ENCODE peak calls at places on chromosomes 7 and 10, in six cellular contexts. H, N, B, Z, E and X are unnamed samples.

GRCh38 chr7:68785036-68785435 is 813.2 kb upstream of the AUTS2 start:
- DNase-seq in H (peak), N (no peak), B (no peak), Z (no peak), E (no peak), X (peak)

GRCh38 chr7:68456469-68456868 is 1141.8 kb upstream of the AUTS2 start:
- DNase-seq in H (no peak), N (no peak), B (no peak), Z (no peak), E (no peak), X (no peak)

GRCh38 chr7:12731214-12731656 is 43.8 kb downstream of the ARL4A start:
- DNase-seq in H (no peak), N (peak), B (peak), Z (peak), E (no peak), X (peak)

GRCh38 chr7:117127585-117128168 is 174.4 kb downstream of the ST7 start:
- DNase-seq in H (peak), N (peak), B (peak), Z (peak), E (peak), X (peak)

GRCh38 chr7:157690833-157691382 is 354.1 kb downstream of the DNAJB6 start:
- DNase-seq in H (peak), N (peak), B (peak), Z (peak), E (peak), X (peak)

GRCh38 chr10:61452229-61452651 is 941 bp downstream of the TMEM26 start:
- DNase-seq in H (peak), N (no peak), B (no peak), Z (no peak), E (no peak), X (no peak)

GRCh38 chr10:99676435-99676834 is 17.1 kb downstream of the ENTPD7 start:
- DNase-seq in H (peak), N (peak), B (no peak), Z (peak), E (no peak), X (peak)

GRCh38 chr7:57646901-57647246 is 196.9 kb downstream of the ZNF716 start:
- DNase-seq in H (no peak), N (no peak), B (no peak), Z (no peak), E (no peak), X (no peak)

GRCh38 chr7:20351901-20352300 is 21.2 kb downstream of the ITGB8 start:
- DNase-seq in H (no peak), N (peak), B (peak), Z (no peak), E (no peak), X (peak)

GRCh38 chr10:30456262-30456661 is 22.3 kb downstream of the MAP3K8 start:
- DNase-seq in H (no peak), N (no peak), B (peak), Z (no peak), E (peak), X (no peak)
- H3K4me3 ChIP-seq in H (no peak), N (no peak), B (peak), Z (no peak), E (no peak), X (no peak)

DNA sequence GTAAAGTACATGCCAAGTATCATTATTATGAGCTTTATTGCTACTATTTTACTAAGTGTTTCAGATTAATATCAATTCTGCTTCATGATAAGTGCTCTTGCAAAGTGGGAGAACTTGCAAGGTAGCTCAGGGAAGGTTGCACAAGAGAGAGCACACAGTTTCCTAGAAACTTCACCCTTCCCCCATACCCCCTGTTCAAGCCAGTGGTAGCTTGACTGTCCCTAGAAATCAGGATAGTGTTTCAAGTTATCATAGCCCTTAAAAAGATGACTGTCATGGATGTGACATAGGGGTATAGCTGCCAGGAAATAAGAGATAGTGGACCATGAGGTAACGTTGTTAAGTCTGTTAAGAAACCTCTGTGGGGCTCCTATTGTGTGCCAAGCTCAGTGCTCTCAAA is 251.5 kb downstream of the TRIL start:
- DNase-seq in H (no peak), N (no peak), B (no peak), Z (no peak), E (no peak), X (no peak)
- TF ChIP-seq CTCF in H (no peak), N (no peak), B (no peak), Z (no peak), E (no peak), X (no peak)

GRCh38 chr7:69962856-69963149 is 364.5 kb downstream of the AUTS2 start:
- DNase-seq in H (no peak), N (peak), B (no peak), Z (no peak), E (no peak), X (peak)
- H3K4me3 ChIP-seq in H (no peak), N (no peak), B (no peak), Z (no peak), E (no peak), X (no peak)

DNA sequence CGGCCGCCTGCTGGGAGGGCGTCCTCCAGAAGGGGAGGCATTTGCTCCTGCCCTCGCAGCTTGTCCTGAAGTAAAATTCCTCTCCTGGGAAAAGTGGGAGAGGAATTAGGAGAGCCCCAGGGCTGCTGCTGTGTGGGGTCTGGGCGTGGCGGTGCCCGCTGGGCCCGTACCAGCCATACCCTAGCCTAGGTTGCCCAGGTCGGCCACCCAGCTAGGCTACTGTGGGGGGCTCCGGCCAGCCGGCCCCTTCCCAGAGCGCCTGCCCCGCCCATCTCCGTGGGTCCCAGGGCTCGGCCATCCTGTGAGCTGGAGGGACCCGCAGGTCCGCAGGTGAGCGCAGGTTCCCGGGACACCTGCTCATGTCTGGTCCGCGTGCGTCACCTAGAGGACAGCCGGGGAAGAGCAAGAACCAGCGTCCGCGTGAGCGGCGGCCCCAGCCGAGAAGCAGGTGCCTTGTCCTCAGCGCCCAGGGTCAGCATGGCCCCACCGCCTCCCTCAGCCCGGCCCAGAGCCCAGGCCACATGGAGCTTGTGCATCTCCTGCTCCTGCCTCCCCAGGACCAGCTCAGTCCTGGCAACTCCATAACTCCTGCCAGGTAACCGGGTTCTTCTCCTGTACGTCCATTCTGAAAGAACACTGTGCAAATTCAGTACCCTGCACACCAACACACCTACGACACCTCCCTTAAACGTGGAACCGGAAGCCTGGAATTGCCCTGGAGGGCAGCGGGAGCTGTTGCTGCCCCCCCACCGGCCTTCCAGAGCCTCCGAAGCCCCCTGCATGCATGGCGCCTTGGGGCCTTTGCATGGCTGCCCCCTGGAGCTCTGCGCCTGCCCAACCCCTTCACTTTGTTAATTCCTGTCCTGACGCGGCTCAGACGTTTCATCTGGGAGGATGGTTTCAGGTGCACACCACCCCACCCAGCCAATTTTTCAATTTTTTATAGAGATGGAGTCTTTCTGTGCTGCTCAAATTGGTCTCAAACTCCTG is 22.8 kb upstream of the FOXL3 start:
- DNase-seq in H (peak), N (no peak), B (no peak), Z (no peak), E (peak), X (no peak)
- TF ChIP-seq CTCF in H (no peak), N (peak), B (no peak), Z (no peak), E (peak), X (peak)

GRCh38 chr10:91220194-91220953 is at the start of gene PCGF5:
- DNase-seq in H (peak), N (peak), B (peak), Z (peak), E (peak), X (peak)

GRCh38 chr10:91219371-91220193 is 881 bp upstream of the PCGF5 start:
- DNase-seq in H (no peak), N (no peak), B (no peak), Z (no peak), E (no peak), X (no peak)

GRCh38 chr10:91226093-91226492 is 5.6 kb downstream of the PCGF5 start:
- DNase-seq in H (no peak), N (no peak), B (no peak), Z (no peak), E (no peak), X (no peak)

GRCh38 chr10:91215384-91215783 is 5.1 kb upstream of the PCGF5 start:
- DNase-seq in H (no peak), N (no peak), B (no peak), Z (no peak), E (no peak), X (no peak)

DNA sequence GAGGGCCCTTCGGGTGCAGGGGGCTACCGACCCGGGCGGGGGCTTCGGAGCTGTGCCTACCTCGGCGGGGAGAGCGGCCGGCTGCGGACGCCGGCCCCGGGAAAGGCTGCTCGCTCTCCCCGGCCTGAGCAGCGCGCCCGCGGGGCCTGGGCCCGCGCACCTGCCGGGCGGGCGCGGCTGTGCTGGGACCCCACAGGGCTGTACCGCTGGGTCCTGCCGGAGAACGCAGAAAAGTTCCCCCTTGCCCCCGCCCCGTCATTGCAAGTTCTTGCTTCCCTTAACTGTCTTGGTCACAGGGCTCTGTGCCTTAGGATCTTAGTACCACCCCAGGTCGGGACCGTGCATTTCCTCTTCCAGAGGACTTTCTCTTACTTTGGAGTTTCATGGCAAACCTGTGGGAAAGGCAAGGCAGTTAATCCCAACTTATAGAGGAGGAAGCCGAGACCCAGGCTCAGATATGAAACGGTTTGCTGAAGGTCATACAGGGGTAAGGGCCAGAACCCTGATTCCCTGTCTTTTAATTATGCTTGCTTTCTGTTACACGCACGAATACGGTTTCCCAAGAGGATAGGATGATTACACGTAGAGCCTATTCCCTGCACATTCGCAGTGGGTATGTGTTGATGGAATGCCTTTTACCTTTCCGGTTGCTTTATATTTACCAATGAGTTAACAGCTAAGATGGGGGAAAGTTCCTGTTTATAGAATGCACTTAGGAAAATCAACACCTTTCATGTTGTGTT is 662 bp downstream of the PCGF5 start:
- DNase-seq in H (peak), N (peak), B (peak), Z (no peak), E (peak), X (peak)
- H3K4me3 ChIP-seq in H (peak), N (peak), B (peak), Z (peak), E (peak), X (peak)

GRCh38 chr7:99380823-99381663 is 6.5 kb downstream of the ARPC1B start:
- DNase-seq in H (peak), N (no peak), B (no peak), Z (no peak), E (peak), X (no peak)
- TF ChIP-seq CTCF in H (no peak), N (no peak), B (no peak), Z (no peak), E (no peak), X (no peak)

DNA sequence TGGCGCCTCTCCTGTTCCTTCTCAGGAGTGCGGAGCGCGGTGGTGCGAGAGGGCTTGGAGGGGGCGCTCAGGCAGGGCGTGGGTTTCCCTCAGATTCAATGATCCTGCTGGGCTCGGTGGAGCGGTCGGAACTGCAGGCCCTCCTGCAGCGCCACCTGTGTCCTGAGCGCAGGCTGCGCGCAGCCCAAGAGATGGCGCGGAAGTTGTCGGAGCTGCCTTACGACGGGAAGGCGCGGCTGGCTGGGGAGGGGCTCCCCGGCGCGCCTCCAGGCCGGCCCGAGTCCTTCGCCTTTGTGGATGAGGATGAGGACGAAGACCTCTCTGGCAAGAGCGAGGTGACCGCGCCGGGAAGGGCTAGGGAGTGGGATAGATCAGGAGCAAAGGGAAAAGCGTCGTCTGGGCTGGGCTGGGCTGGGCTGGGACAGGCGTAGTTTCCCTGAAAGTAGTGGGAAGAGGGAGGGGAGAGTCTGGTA is 17.0 kb downstream of the FAM131B start:
- DNase-seq in H (peak), N (no peak), B (peak), Z (no peak), E (peak), X (no peak)
- H3K4me3 ChIP-seq in H (no peak), N (no peak), B (peak), Z (no peak), E (peak), X (no peak)

GRCh38 chr10:48506147-48506917 is 98.5 kb downstream of the ARHGAP22 start:
- DNase-seq in H (no peak), N (peak), B (peak), Z (no peak), E (peak), X (peak)
- TF ChIP-seq CTCF in H (no peak), N (peak), B (peak), Z (peak), E (no peak), X (peak)